ENCODE peak calls at places on chromosome 1, in six cellular contexts. D is breast epithelium, E is GM23338, X is transverse colon, A is stomach, Q is HL-60. N is an unnamed sample.

GRCh38 chr1:164576311-164577271 is 17.6 kb downstream of the PBX1 start:
- DNase-seq in E (peak; percentile 70), Q (no peak), A (no peak), D (no peak), X (no peak), N (no peak)

GRCh38 chr1:100955322-100955721 is 59.4 kb downstream of the SLC30A7 start:
- DNase-seq in E (no peak), A (no peak), D (no peak), Q (no peak), X (no peak), N (peak; percentile 92)

GRCh38 chr1:92480200-92480812 is 6.4 kb downstream of the GFI1 start:
- DNase-seq in X (no peak), D (no peak), E (peak; percentile 71), A (no peak), Q (no peak), N (no peak)

GRCh38 chr1:32702599-32703478 is at the start of gene SYNC:
- DNase-seq in E (peak; percentile 51), D (no peak), Q (no peak), A (peak; percentile 60), X (peak; percentile 93), N (no peak)

GRCh38 chr1:150543500-150544143 is 5.6 kb upstream of the ADAMTSL4 start:
- DNase-seq in D (no peak), A (no peak), Q (no peak), X (peak; percentile 43), E (no peak), N (no peak)

GRCh38 chr1:172883387-172883791 is 167.4 kb downstream of the TNFSF18 start:
- DNase-seq in A (no peak), Q (no peak), X (no peak), D (no peak), E (no peak), N (no peak)

GRCh38 chr1:228144213-228145049 is 4.4 kb downstream of the GUK1 start:
- DNase-seq in X (no peak), A (peak; percentile 24), Q (no peak), D (no peak), E (no peak), N (no peak)

GRCh38 chr1:92043621-92044020 is 13.8 kb downstream of the EPHX4 start:
- DNase-seq in A (no peak), Q (no peak), X (no peak), D (no peak), E (peak; percentile 30), N (no peak)

GRCh38 chr1:71414229-71414628 is 333.4 kb upstream of the ZRANB2 start:
- DNase-seq in A (no peak), D (no peak), Q (peak; percentile 18), E (no peak), X (no peak), N (peak; percentile 39)

GRCh38 chr1:204828352-204828850 is 42.3 kb upstream of the NFASC start:
- DNase-seq in D (no peak), Q (no peak), E (peak; percentile 94), X (peak; percentile 71), A (peak; percentile 48), N (no peak)

GRCh38 chr1:24970399-24970753 is 40.3 kb upstream of the RUNX3 start:
- DNase-seq in X (no peak), D (no peak), Q (no peak), A (no peak), E (peak; percentile 53), N (no peak)

GRCh38 chr1:26034504-26035202 is 11.3 kb downstream of the SLC30A2 start:
- DNase-seq in E (peak; percentile 37), X (no peak), Q (no peak), D (no peak), A (no peak), N (no peak)

GRCh38 chr1:211331011-211331709 is 4.5 kb downstream of the TRAF5 start:
- DNase-seq in E (no peak), A (no peak), Q (no peak), X (no peak), D (no peak), N (no peak)

GRCh38 chr1:27658951-27659496 is 13.0 kb downstream of the IFI6 start:
- DNase-seq in D (peak; percentile 65), E (peak; percentile 56), X (peak; percentile 22), A (no peak), Q (no peak), N (no peak)

GRCh38 chr1:75392278-75392677 is 218.6 kb downstream of the SLC44A5 start:
- DNase-seq in D (no peak), Q (no peak), A (no peak), X (no peak), E (no peak), N (no peak)

GRCh38 chr1:202835548-202836072 is 24.9 kb downstream of the PCAT6 start:
- DNase-seq in D (no peak), X (no peak), E (no peak), Q (no peak), A (no peak), N (no peak)

GRCh38 chr1:201335174-201335870 is 42.2 kb downstream of the TNNT2 start:
- DNase-seq in Q (no peak), X (no peak), E (no peak), A (no peak), D (no peak), N (no peak)

GRCh38 chr1:204087181-204087892 is 14.4 kb downstream of the SOX13 start:
- DNase-seq in A (no peak), X (no peak), E (no peak), Q (no peak), D (no peak), N (no peak)

GRCh38 chr1:108050134-108050533 is 85.2 kb upstream of the VAV3 start:
- DNase-seq in Q (no peak), A (no peak), E (no peak), X (no peak), D (no peak), N (no peak)

GRCh38 chr1:147337040-147337439 is 94.6 kb downstream of the CHD1L start:
- DNase-seq in A (no peak), D (no peak), X (no peak), Q (no peak), E (peak; percentile 97), N (no peak)

GRCh38 chr1:235127774-235128452 is 724 bp downstream of the TOMM20 start:
- DNase-seq in D (no peak), A (no peak), E (no peak), Q (no peak), X (no peak), N (no peak)

GRCh38 chr1:47002211-47002610 is 21.3 kb upstream of the CYP4X1 start:
- DNase-seq in E (no peak), Q (no peak), D (no peak), X (no peak), A (no peak), N (no peak)

GRCh38 chr1:201020040-201020591 is 3.4 kb downstream of the KIF21B start:
- DNase-seq in D (no peak), Q (no peak), E (peak; percentile 45), A (no peak), X (peak; percentile 65), N (no peak)

GRCh38 chr1:46285730-46286477 is 17.5 kb downstream of the LRRC41 start:
- DNase-seq in D (no peak), Q (no peak), A (no peak), E (peak; percentile 54), X (no peak), N (no peak)

GRCh38 chr1:232890340-232890953 is 60.0 kb upstream of the NTPCR start:
- DNase-seq in E (no peak), X (no peak), A (no peak), Q (no peak), D (no peak), N (no peak)

GRCh38 chr1:244322791-244323521 is 128.8 kb downstream of the ADSS2 start:
- DNase-seq in X (no peak), D (no peak), E (peak; percentile 49), Q (peak; percentile 56), A (peak; percentile 49), N (no peak)

GRCh38 chr1:225250432-225250831 is 177.4 kb downstream of the LBR start:
- DNase-seq in Q (peak; percentile 43), A (no peak), X (no peak), E (no peak), D (no peak), N (no peak)

GRCh38 chr1:245428681-245429080 is 273.9 kb downstream of the KIF26B start:
- DNase-seq in E (no peak), X (no peak), D (no peak), Q (no peak), A (no peak), N (no peak)

GRCh38 chr1:85465791-85466134 is 804 bp upstream of the DDAH1 start:
- DNase-seq in D (no peak), X (no peak), A (no peak), Q (no peak), E (no peak), N (no peak)

GRCh38 chr1:173201968-173202367 is 5.2 kb downstream of the TNFSF4 start:
- DNase-seq in X (no peak), A (no peak), D (no peak), E (no peak), Q (no peak), N (no peak)

GRCh38 chr1:15820478-15820877 is 13.0 kb upstream of the UQCRHL start:
- DNase-seq in A (no peak), Q (no peak), E (no peak), X (no peak), D (no peak), N (no peak)

GRCh38 chr1:51237714-51238403 is 1.8 kb downstream of the RNF11 start:
- DNase-seq in X (no peak), D (no peak), Q (no peak), E (peak; percentile 12), A (no peak), N (no peak)

DNA sequence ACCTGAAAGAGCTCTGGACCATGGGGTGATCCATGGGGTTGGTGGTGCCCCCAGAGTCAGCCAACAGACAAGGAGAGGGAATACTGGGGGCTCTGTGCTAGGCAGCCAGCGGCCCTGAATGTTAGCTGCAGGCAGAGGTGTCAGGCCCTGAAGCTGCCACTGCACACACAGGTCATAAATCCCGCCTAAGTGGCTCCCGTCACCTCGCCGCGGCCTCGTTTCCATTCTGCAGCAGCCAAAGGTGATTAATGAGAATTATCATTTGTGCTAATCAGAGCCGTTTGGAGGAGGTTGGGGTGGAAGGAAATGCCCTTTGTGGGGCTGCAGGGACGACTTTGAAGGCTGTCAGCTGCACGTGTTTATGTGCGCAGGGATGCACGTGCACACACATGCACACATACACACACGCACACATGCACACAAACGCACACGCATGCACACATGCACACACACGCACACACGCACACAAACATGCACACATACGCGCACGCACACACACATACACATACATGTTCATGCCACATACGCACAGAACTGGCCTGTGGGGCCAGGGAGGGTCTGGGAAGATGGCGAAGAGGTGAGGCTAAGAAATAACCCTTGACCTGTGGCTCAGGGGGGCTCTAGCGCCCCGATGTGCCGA is 88.8 kb upstream of the ARHGEF16 start:
- DNase-seq in X (no peak), D (no peak), A (no peak), Q (no peak), E (no peak), N (no peak)
- H3K27ac ChIP-seq in X (no peak overlapping the region), D (no peak overlapping the region), A (peak overlapping the region; percentile 28), Q (no peak overlapping the region), E (no peak overlapping the region), N (no peak overlapping the region)

GRCh38 chr1:117138556-117138955 is 17.0 kb upstream of the TRIM45 start:
- DNase-seq in Q (no peak), D (no peak), A (no peak), E (no peak), X (no peak), N (no peak)
- TF ChIP-seq POLR2AphosphoS5 in Q (no peak), D (no peak), A (no peak), E (no peak), X (no peak), N (no peak)

GRCh38 chr1:832136-832535 is 91.6 kb upstream of the SAMD11 start:
- DNase-seq in E (no peak), X (no peak), Q (no peak), D (no peak), A (no peak), N (no peak)
- H3K4me3 ChIP-seq in E (no peak overlapping the region), X (no peak overlapping the region), Q (no peak overlapping the region), D (no peak overlapping the region), A (no peak overlapping the region), N (no peak overlapping the region)

GRCh38 chr1:73644198-73644597 is 553.8 kb downstream of the LRRIQ3 start:
- DNase-seq in X (no peak), D (no peak), A (no peak), Q (no peak), E (no peak), N (no peak)
- H3K27ac ChIP-seq in X (no peak overlapping the region), D (no peak overlapping the region), A (no peak overlapping the region), Q (no peak overlapping the region), E (no peak overlapping the region), N (no peak overlapping the region)

N was measured in SK-N-MC.